ENCODE peak calls at places on chromosomes 2 and 18, in six cellular contexts. M is suprapubic skin, I is A549, B is heart left ventricle, E is tibial nerve, V is IMR-90. A is an unnamed sample.

GRCh38 chr18:73924316-73924715 is 223.3 kb downstream of the FBXO15 start:
- DNase-seq in I (no peak), E (no peak), B (no peak), M (no peak), V (no peak), A (no peak)

GRCh38 chr2:240390091-240391073 is 45.1 kb upstream of the GPC1 start:
- DNase-seq in M (no peak), B (peak; percentile 17), E (no peak), V (no peak), I (no peak), A (no peak)

GRCh38 chr2:62114564-62114963 is 81.4 kb upstream of the B3GNT2 start:
- DNase-seq in M (no peak), E (no peak), B (peak; percentile 43), I (no peak), V (no peak), A (no peak)

GRCh38 chr2:128069769-128070168 is 21.2 kb upstream of the UGGT1 start:
- DNase-seq in B (no peak), M (no peak), V (peak; percentile 59), E (no peak), I (no peak), A (no peak)

GRCh38 chr2:232534940-232535735 is 4.4 kb upstream of the CHRNG start:
- DNase-seq in B (no peak), E (no peak), I (no peak), M (no peak), V (no peak), A (no peak)

GRCh38 chr18:78430171-78430857 is 549.3 kb upstream of the SALL3 start:
- DNase-seq in B (no peak), V (no peak), E (no peak), M (no peak), I (no peak), A (no peak)

GRCh38 chr2:236816197-236817170 is 246.9 kb downstream of the ACKR3 start:
- DNase-seq in B (no peak), V (no peak), I (no peak), M (no peak), E (no peak), A (no peak)

GRCh38 chr2:127647242-127648190 is 1.6 kb downstream of the GPR17 start:
- DNase-seq in B (peak; percentile 41), V (peak; percentile 25), E (no peak), I (no peak), M (no peak), A (no peak)

GRCh38 chr2:145066795-145067194 is 546.9 kb upstream of the ZEB2 start:
- DNase-seq in V (no peak), E (peak; percentile 23), B (peak; percentile 34), M (no peak), I (no peak), A (no peak)

GRCh38 chr2:177161741-177162440 is 50.7 kb upstream of the HNRNPA3 start:
- DNase-seq in E (peak; percentile 31), I (no peak), B (no peak), M (no peak), V (peak; percentile 41), A (no peak)

GRCh38 chr2:7281348-7281747 is 364.1 kb downstream of the RNF144A start:
- DNase-seq in V (no peak), M (no peak), I (no peak), E (no peak), B (no peak), A (no peak)

GRCh38 chr2:157432475-157433106 is 11.3 kb downstream of the CYTIP start:
- DNase-seq in V (no peak), B (no peak), M (no peak), E (no peak), I (no peak), A (no peak)

GRCh38 chr18:25233582-25234362 is 118.2 kb downstream of the ZNF521 start:
- DNase-seq in I (no peak), V (peak; percentile 44), B (no peak), E (peak; percentile 39), M (no peak), A (no peak)

GRCh38 chr2:55159037-55159651 is 72.9 kb downstream of the CLHC1 start:
- DNase-seq in V (no peak), I (no peak), M (no peak), B (peak; percentile 87), E (no peak), A (no peak)
- H3K4me1 ChIP-seq in V (peaks cover 53% of the 10 kb centered on the region), I (peaks cover 45% of the 10 kb centered on the region), M (peaks cover 88% of the 10 kb centered on the region), B (peaks cover 42% of the 10 kb centered on the region), E (peaks cover 16% of the 10 kb centered on the region), A (no peaks in the 10 kb centered on the region)

GRCh38 chr2:40321822-40322221 is 130.1 kb downstream of the SLC8A1 start:
- DNase-seq in E (no peak), V (no peak), I (no peak), M (no peak), B (no peak), A (no peak)

GRCh38 chr2:40317756-40318155 is 134.1 kb downstream of the SLC8A1 start:
- DNase-seq in I (no peak), E (no peak), V (no peak), M (no peak), B (no peak), A (no peak)

GRCh38 chr2:40325111-40325510 is 126.8 kb downstream of the SLC8A1 start:
- DNase-seq in E (no peak), M (no peak), I (no peak), V (no peak), B (no peak), A (no peak)

GRCh38 chr2:40318931-40319330 is 133.0 kb downstream of the SLC8A1 start:
- DNase-seq in I (no peak), V (no peak), B (no peak), M (no peak), E (no peak), A (no peak)

GRCh38 chr2:40321224-40321623 is 130.7 kb downstream of the SLC8A1 start:
- DNase-seq in M (no peak), I (no peak), E (no peak), B (no peak), V (no peak), A (no peak)
- H3K4me3 ChIP-seq in M (no peak overlapping the region), I (no peak overlapping the region), E (no peak overlapping the region), B (no peak overlapping the region), V (no peak overlapping the region), A (no peak overlapping the region)

GRCh38 chr2:224801360-224801759 is 85.2 kb upstream of the CCDC195 start:
- DNase-seq in I (no peak), M (no peak), E (no peak), B (no peak), V (no peak), A (no peak)
- TF ChIP-seq POLR2A in I (no peak), M (no peak), E (no peak), B (no peak), V (no peak), A (no peak)

DNA sequence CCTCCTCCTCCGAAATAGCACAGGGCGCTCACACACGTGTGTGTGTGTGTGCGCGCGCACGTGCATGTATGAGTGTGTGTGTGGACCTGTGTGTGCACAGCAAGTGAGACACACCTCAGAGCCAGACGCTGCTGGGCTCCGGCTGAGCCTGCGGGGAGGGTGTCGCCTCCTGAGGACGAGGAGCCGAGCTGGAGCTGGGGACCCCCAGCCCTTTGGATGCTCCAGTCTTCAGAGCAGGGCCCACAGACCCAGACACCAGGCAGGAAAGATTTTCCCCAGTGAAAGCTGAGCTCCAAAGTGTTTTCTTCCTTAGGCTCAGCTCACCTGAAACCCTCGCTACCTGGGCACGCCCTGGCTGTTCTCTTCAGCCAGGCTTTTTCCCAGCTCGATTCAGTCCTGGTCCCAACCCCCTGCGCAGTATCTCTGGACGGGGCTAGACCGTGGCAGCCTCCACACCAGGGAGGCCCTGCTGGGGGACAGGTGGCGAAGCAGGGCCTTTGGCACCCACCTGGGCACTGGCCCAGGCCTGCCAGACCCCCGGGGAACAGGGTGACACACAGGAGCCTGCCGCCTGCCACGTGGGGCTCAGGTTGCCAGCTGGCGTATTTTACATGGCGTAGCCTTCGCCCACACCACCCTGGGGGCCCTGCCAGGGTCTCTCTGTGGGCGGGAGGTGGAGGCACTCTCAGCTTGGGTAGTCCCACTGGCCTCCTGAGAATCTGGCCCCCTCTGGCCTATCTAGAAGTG is 36.2 kb downstream of the PDIA6 start:
- DNase-seq in V (no peak), E (no peak), I (no peak), M (no peak), B (no peak), A (no peak)
- H3K4me1 ChIP-seq in V (no peaks in the 10 kb centered on the region), E (no peaks in the 10 kb centered on the region), I (no peaks in the 10 kb centered on the region), M (peaks cover 13% of the 10 kb centered on the region), B (peaks cover 26% of the 10 kb centered on the region), A (no peaks in the 10 kb centered on the region)

GRCh38 chr2:212940816-212941215 is 210.6 kb downstream of the IKZF2 start:
- DNase-seq in E (no peak), I (no peak), V (peak; percentile 34), M (no peak), B (peak; percentile 39), A (no peak)
- H3K4me3 ChIP-seq in E (no peak overlapping the region), I (no peak overlapping the region), V (no peak overlapping the region), M (no peak overlapping the region), B (no peak overlapping the region), A (no peak overlapping the region)

DNA sequence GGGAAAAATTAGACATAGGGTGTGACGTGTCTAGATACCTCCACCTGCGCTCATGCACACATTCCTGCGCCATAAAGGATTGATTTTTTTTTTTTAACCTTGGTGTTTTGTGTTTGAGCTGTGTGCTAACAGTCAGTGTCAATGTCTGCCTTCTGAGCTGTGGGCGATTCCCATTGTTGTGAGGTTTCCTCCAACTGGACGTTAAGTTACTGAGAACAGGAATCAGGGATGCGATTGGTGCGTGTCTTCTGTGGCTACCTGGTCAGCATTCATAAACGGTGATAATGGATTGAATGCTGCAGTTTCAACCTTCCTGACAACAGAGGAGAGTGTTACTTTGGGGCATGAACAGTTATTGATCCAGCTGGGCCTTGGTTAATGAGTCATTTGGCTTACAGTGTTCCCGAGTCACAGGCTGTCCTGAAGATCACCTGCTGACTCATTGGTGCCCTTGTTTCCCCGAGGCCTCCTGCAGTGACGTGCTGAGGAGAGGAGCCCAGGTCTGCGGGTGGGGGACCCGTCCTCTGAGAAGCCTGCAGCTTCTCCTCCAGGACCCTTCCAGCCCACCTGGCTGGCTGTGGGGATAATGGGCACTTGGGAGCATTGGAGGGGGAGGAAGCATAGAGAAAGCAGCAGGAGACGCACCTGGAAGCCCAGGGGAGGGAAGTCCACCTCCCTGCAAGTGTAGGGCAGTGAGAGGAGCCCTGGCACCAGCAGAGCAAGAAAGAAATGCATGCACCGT is 25.8 kb upstream of the CABYR start:
- DNase-seq in E (no peak), B (no peak), M (no peak), I (peak; percentile 30), V (peak; percentile 69), A (no peak)
- TF ChIP-seq POLR2A in E (no peak), B (no peak), M (no peak), I (no peak), V (no peak), A (no peak)

GRCh38 chr2:85792783-85793441 is 39.1 kb downstream of the ATOH8 start:
- DNase-seq in V (peak; percentile 85), E (no peak), B (no peak), I (peak; percentile 48), M (no peak), A (peak; percentile 45)
- H3K4me1 ChIP-seq in V (peaks cover 42% of the 10 kb centered on the region), E (peaks cover 51% of the 10 kb centered on the region), B (peaks cover 76% of the 10 kb centered on the region), I (peaks cover 44% of the 10 kb centered on the region), M (peaks cover 51% of the 10 kb centered on the region), A (peaks cover 15% of the 10 kb centered on the region)